ENCODE peak calls at places on chromosomes 11 and 22, in ten cellular contexts. R, J, E, Q, S, Y, P, L, U and H are unnamed samples.

GRCh38 chr22:40666151-40666848 is 13.0 kb upstream of the MCHR1 start:
- DNase-seq in J (peak), P (no peak), E (no peak), L (no peak), Y (no peak), R (no peak), Q (no peak), S (no peak), U (no peak), H (no peak)

GRCh38 chr11:12674936-12675696 is 895 bp downstream of the TEAD1 start:
- DNase-seq in S (no peak), Y (no peak), J (no peak), Q (no peak), U (no peak), R (no peak), E (no peak), P (no peak), L (no peak), H (no peak)

GRCh38 chr11:122177238-122177637 is 61.2 kb upstream of the BLID start:
- DNase-seq in E (no peak), R (no peak), Q (no peak), P (no peak), S (no peak), Y (no peak), J (no peak), U (no peak), L (no peak), H (no peak)

GRCh38 chr11:3225159-3225758 is 6.6 kb upstream of the MRGPRG start:
- DNase-seq in S (no peak), J (no peak), L (no peak), U (no peak), P (no peak), R (no peak), Q (no peak), E (no peak), Y (no peak), H (no peak)

GRCh38 chr22:19110064-19110458 is 12.2 kb downstream of the DGCR2 start:
- DNase-seq in E (no peak), L (no peak), U (no peak), S (no peak), J (no peak), R (no peak), Q (no peak), P (no peak), Y (no peak), H (no peak)

GRCh38 chr11:75562836-75563484 is 907 bp downstream of the SERPINH1 start:
- DNase-seq in S (no peak), J (peak), P (peak), L (no peak), Q (no peak), U (no peak), R (peak), Y (no peak), E (no peak), H (no peak)

GRCh38 chr11:20060647-20061205 is 99.5 kb downstream of the DBX1 start:
- DNase-seq in U (no peak), S (no peak), J (no peak), Q (no peak), R (no peak), E (no peak), L (no peak), P (no peak), Y (no peak), H (no peak)

GRCh38 chr11:67318239-67318555 is 14.9 kb downstream of the SSH3 start:
- DNase-seq in E (no peak), P (no peak), Q (no peak), Y (no peak), L (no peak), J (no peak), R (no peak), U (no peak), S (no peak), H (no peak)

GRCh38 chr11:62449451-62449851 is 30.6 kb downstream of the SCGB1A1 start:
- DNase-seq in J (no peak), Q (no peak), U (no peak), E (no peak), P (peak), R (peak), S (no peak), Y (no peak), L (no peak), H (no peak)

GRCh38 chr11:95135155-95135554 is 45.5 kb downstream of the ENDOD1 start:
- DNase-seq in Q (no peak), J (no peak), E (no peak), S (no peak), U (no peak), P (no peak), L (no peak), Y (no peak), R (no peak), H (no peak)

GRCh38 chr11:44531636-44532035 is 33.8 kb upstream of the CD82 start:
- DNase-seq in S (no peak), Y (no peak), P (no peak), Q (no peak), U (no peak), E (no peak), L (no peak), J (no peak), R (no peak), H (no peak)

DNA sequence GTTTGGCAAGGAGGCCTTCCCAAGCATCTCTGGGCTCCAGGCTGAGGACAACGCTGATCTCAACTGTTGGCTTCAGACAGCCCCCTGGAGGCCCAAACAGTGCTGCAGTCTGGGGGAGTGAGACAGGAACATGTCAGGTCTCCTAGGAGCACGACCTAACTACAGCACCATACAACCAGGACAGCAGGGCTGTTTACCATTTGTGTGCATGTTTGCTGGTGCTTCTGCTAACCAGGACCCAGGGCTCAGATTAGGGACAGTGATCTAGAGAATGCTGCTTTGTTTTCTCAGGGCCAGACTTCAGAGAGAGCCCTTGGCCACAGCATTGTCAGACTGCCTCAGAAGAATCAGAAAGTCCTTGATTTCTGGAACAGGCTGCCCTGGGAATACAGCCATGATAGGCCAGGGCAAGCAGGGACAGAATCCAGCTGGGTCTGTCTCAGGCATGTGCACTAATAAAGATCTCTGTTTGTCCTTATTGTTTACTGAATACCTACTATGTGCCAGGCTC is 126.5 kb downstream of the VPREB1 start:
- DNase-seq in P (no peak), S (no peak), E (no peak), L (no peak), Y (no peak), U (no peak), J (no peak), R (no peak), Q (no peak), H (no peak)
- TF ChIP-seq CTCF in P (no peak), S (peak), E (no peak), L (peak), Y (no peak), U (no peak), J (no peak), R (no peak), Q (no peak), H (peak)

DNA sequence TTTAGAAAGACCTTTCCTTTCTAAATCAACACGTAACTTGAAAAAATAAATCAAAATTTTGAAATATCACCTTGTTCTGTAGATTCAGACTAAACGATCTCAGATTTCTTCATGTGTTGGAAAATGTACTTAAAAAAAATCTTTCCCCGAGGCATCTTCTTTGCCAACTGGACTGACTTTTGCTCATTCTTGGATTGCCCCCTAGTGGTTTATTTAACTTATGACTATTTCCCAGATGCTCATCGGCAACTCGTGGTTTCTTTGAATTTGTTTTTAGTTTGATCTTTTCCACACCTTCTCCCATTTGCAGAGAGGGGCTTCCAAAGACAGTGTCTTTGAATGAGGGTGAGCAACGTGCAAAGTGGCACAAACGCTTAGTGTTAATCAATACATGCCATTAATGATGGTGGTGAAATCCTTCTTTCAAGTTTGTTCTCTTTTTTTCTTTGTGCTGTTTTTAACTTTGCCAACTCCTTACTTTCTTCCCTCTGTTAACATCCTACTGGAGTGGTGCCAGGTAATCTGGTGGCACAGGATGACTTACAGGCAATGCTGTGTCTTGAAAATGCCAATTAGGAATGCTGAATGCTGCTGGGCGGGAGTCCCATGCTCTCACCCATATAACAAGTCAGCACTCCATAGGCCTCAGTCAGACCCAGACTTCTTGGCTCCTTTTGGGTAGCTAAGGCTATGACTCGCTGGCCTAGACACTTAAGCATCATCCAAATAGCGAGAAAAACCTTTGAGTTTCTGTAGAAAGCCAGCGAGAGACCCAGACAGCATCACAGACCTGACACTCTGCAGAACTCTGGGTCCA is 18.3 kb downstream of the PRSS23 start:
- DNase-seq in Y (no peak), R (peak), J (peak), U (peak), Q (no peak), S (no peak), L (peak), P (no peak), E (peak), H (no peak)
- TF ChIP-seq CTCF in Y (peak), R (peak), J (peak), U (peak), Q (peak), S (peak), L (peak), P (peak), E (peak), H (peak)

DNA sequence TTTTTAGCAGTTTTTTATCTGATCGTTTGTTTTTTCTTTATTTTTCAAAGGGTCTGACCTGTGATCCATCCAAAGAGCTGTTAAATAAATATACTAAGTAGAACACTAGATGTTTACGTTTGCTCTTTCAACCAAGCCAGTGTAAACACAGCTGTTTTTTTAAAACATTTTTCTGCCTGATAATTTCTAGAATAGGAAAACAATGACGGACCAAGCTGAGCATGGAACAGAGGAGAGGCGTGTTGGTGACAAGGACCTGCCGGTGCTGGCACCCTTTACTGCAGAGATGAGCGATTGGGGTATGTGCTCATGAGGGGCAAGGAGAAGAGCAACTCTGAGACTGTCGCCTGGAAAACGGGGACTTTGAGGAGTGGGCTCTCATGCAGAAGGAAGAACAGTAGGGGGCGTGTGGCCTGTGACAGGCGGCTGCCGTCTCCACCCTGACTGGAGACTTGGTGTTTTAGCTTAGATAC is 28.6 kb upstream of the PANX2 start:
- DNase-seq in Y (no peak), Q (no peak), S (no peak), R (no peak), U (no peak), P (no peak), E (no peak), J (peak), L (peak), H (no peak)
- TF ChIP-seq CTCF in Y (no peak), Q (no peak), S (no peak), R (no peak), U (no peak), P (no peak), E (no peak), J (peak), L (peak), H (peak)

DNA sequence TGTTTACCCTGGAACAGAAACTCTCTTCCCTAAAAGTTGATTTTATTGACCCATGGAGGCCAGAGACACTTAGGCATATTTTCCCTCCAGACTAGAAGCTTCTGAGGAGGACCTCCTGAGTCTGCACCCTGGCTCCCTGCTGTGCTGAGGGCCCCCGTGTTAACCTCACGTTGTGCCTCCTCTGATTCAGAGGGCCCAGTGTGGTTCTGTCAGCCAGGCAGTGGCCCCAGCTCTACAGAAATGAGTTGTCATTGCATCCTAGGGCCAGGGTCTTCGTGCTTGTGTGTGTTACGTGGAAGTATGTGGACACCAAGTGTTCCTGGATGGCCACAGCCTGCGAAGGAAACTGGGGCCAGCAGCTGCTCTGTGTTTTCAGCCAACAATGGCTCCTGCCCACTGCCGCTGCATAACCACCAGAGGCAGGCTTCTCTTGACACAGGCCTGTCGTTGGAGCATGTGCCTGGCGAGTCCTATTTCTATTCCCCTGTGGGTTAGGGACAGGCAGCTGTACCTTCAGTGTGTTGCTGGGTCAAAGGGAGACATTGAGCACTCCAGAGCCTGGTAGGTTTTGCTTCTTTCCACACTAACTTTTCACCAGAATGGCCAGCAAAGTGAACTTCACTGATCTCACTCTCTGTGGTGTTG is 44.5 kb downstream of the MED15 start:
- DNase-seq in L (no peak), U (no peak), P (no peak), S (no peak), J (no peak), Q (no peak), E (no peak), Y (no peak), R (no peak), H (peak)
- TF ChIP-seq CTCF in L (peak), U (no peak), P (peak), S (peak), J (peak), Q (no peak), E (no peak), Y (peak), R (no peak), H (peak)